ENCODE peak calls at places on chromosome 13, in four cellular contexts. X, N, C and L are unnamed samples.

GRCh38 chr13:66036024-66036614 is 1194.0 kb downstream of the PCDH9 start:
- DNase-seq in N (peak; percentile 67), X (peak; percentile 3), C (no peak), L (peak; percentile 27)

GRCh38 chr13:33624740-33625139 is 193.2 kb upstream of the RFC3 start:
- DNase-seq in X (no peak), C (no peak), N (no peak), L (no peak)

GRCh38 chr13:36310417-36311108 is 12.9 kb upstream of the CCDC169 start:
- DNase-seq in C (no peak), X (no peak), N (peak; percentile 79), L (peak; percentile 12)

GRCh38 chr13:29484236-29484635 is 111.3 kb downstream of the SLC7A1 start:
- DNase-seq in N (no peak), C (no peak), X (no peak), L (no peak)

GRCh38 chr13:42369071-42369795 is 97.3 kb downstream of the AKAP11 start:
- DNase-seq in N (no peak), X (no peak), C (no peak), L (no peak)

GRCh38 chr13:73189766-73190165 is 131.0 kb downstream of the KLF5 start:
- DNase-seq in C (no peak), X (no peak), N (no peak), L (no peak)

GRCh38 chr13:64675256-64675892 is 2554.8 kb downstream of the PCDH9 start:
- DNase-seq in X (peak; percentile 73), N (peak; percentile 59), C (no peak), L (peak; percentile 63)

GRCh38 chr13:52711277-52711676 is 28.3 kb downstream of the CNMD start:
- DNase-seq in X (no peak), N (no peak), C (no peak), L (no peak)

GRCh38 chr13:80274643-80275042 is 66.3 kb downstream of the SPRY2 start:
- DNase-seq in C (no peak), X (peak; percentile 2), N (no peak), L (no peak)

GRCh38 chr13:51801631-51802099 is 2.3 kb downstream of the DHRS12 start:
- DNase-seq in C (no peak), N (no peak), X (no peak), L (no peak)

GRCh38 chr13:34340534-34340933 is 522.6 kb downstream of the RFC3 start:
- DNase-seq in X (no peak), N (peak; percentile 86), C (no peak), L (no peak)

GRCh38 chr13:113148940-113149503 is 9.4 kb upstream of the PROZ start:
- DNase-seq in C (no peak), N (no peak), X (no peak), L (no peak)

GRCh38 chr13:99307648-99308339 is 595 bp upstream of the GPR183 start:
- DNase-seq in N (peak; percentile 89), C (no peak), X (peak; percentile 72), L (peak; percentile 87)

GRCh38 chr13:21871302-21871862 is 200.5 kb downstream of the FGF9 start:
- DNase-seq in C (no peak), N (no peak), X (no peak), L (no peak)

GRCh38 chr13:113796211-113796875 is 37.3 kb downstream of the TMEM255B start:
- DNase-seq in C (no peak), X (no peak), N (no peak), L (no peak)

GRCh38 chr13:78020861-78021260 is 102.2 kb upstream of the EDNRB start:
- DNase-seq in X (no peak), N (no peak), C (no peak), L (no peak)

GRCh38 chr13:36712290-36712689 is 38.5 kb downstream of the SERTM1 start:
- DNase-seq in C (no peak), N (no peak), X (no peak), L (no peak)

GRCh38 chr13:76965759-76966421 is 17.6 kb downstream of the ACOD1 start:
- DNase-seq in N (peak; percentile 93), X (peak; percentile 91), C (no peak), L (peak; percentile 65)

GRCh38 chr13:105908581-105908980 is 626.9 kb downstream of the EFNB2 start:
- DNase-seq in C (peak; percentile 81), X (no peak), N (no peak), L (peak; percentile 23)

GRCh38 chr13:95643814-95644598 is 500 bp downstream of the DZIP1 start:
- DNase-seq in X (peak; percentile 69), C (no peak), N (peak; percentile 40), L (peak; percentile 37)

GRCh38 chr13:75372517-75372916 is 109.5 kb downstream of the TBC1D4 start:
- DNase-seq in X (peak; percentile 88), N (peak; percentile 63), C (peak; percentile 72), L (no peak)

GRCh38 chr13:44266772-44267171 is 106.9 kb upstream of the SERP2 start:
- DNase-seq in C (no peak), X (no peak), N (no peak), L (no peak)

GRCh38 chr13:20856650-20857049 is 45.9 kb downstream of the XPO4 start:
- DNase-seq in X (no peak), N (no peak), C (no peak), L (no peak)

GRCh38 chr13:20161275-20161950 is 561 bp upstream of the GJA3 start:
- DNase-seq in N (no peak), C (no peak), X (peak; percentile 25), L (no peak)

GRCh38 chr13:113801289-113801961 is 42.4 kb downstream of the TMEM255B start:
- DNase-seq in N (no peak), C (no peak), X (no peak), L (no peak)

GRCh38 chr13:22505489-22505888 is 675.3 kb upstream of the SGCG start:
- DNase-seq in X (no peak), C (no peak), N (peak; percentile 94), L (peak; percentile 16)

GRCh38 chr13:79492313-79492798 is 11.4 kb downstream of the NDFIP2 start:
- DNase-seq in X (peak; percentile 41), C (no peak), N (peak; percentile 43), L (peak; percentile 36)

GRCh38 chr13:99442273-99442895 is 58.9 kb upstream of the TM9SF2 start:
- DNase-seq in X (peak; percentile 81), C (peak; percentile 85), N (peak; percentile 41), L (no peak)

GRCh38 chr13:66506979-66507378 is 723.2 kb downstream of the PCDH9 start:
- DNase-seq in X (peak; percentile 63), C (no peak), N (no peak), L (no peak)

GRCh38 chr13:25170554-25171107 is 1.5 kb downstream of the AMER2 start:
- DNase-seq in N (no peak), X (peak; percentile 1), C (no peak), L (no peak)

GRCh38 chr13:79237981-79238380 is 168.1 kb downstream of the RBM26 start:
- DNase-seq in C (no peak), X (no peak), N (peak; percentile 2), L (no peak)

GRCh38 chr13:44541601-44542000 is 34.5 kb downstream of the TSC22D1 start:
- DNase-seq in X (no peak), C (no peak), N (no peak), L (no peak)

GRCh38 chr13:30618938-30619289 is 1.2 kb downstream of the USPL1 start:
- DNase-seq in X (no peak), N (no peak), C (peak; percentile 0), L (no peak)

GRCh38 chr13:102555914-102556553 is 40.8 kb upstream of the TPP2 start:
- DNase-seq in C (peak; percentile 51), X (peak; percentile 68), N (peak; percentile 51), L (peak; percentile 10)

GRCh38 chr13:42378383-42378780 is 106.4 kb downstream of the AKAP11 start:
- DNase-seq in N (no peak), C (no peak), X (no peak), L (no peak)

GRCh38 chr13:106527806-106528205 is 7.7 kb downstream of the EFNB2 start:
- DNase-seq in N (no peak), X (no peak), C (no peak), L (no peak)

GRCh38 chr13:28872427-28873176 is 52.5 kb downstream of the MTUS2 start:
- DNase-seq in X (no peak), C (no peak), N (peak; percentile 1), L (no peak)